ENCODE peak calls at places on chromosome 2, in ten cellular contexts. E, A, R, K, J, N, F, M, I and G are unnamed samples.

GRCh38 chr2:19189391-19189790 is 169.0 kb downstream of the OSR1 start:
- DNase-seq in F (no peak), A (no peak), N (no peak), R (no peak), J (no peak), M (no peak), E (no peak), K (no peak), I (no peak), G (no peak)

GRCh38 chr2:114022360-114023085 is 132.6 kb downstream of the ACTR3 start:
- DNase-seq in F (peak), I (peak), R (no peak), A (no peak), K (no peak), J (no peak), E (no peak), N (no peak), M (no peak), G (no peak)

GRCh38 chr2:160376576-160376975 is 117.0 kb downstream of the RBMS1 start:
- DNase-seq in R (no peak), N (no peak), I (no peak), K (no peak), F (peak), A (peak), E (no peak), M (no peak), J (no peak), G (no peak)

GRCh38 chr2:106144621-106145331 is 49.3 kb downstream of the UXS1 start:
- DNase-seq in M (no peak), A (no peak), J (no peak), F (no peak), K (no peak), E (no peak), I (no peak), N (no peak), R (no peak), G (no peak)

GRCh38 chr2:16640867-16641266 is 24.8 kb downstream of the CYRIA start:
- DNase-seq in A (no peak), M (no peak), N (no peak), R (no peak), K (no peak), F (no peak), I (no peak), E (no peak), J (no peak), G (no peak)

GRCh38 chr2:218022131-218022850 is 19.5 kb upstream of the TNS1 start:
- DNase-seq in I (no peak), M (no peak), N (no peak), F (no peak), A (peak), K (no peak), R (no peak), E (no peak), J (no peak), G (no peak)

GRCh38 chr2:62822549-62822948 is 117.0 kb downstream of the EHBP1 start:
- DNase-seq in A (no peak), M (no peak), K (no peak), R (no peak), E (no peak), J (no peak), I (no peak), F (peak), N (no peak), G (no peak)

GRCh38 chr2:190515687-190516086 is 18.8 kb downstream of the NEMP2 start:
- DNase-seq in E (no peak), K (no peak), F (no peak), R (no peak), A (no peak), J (no peak), I (no peak), M (no peak), N (no peak), G (no peak)

GRCh38 chr2:117858892-117859531 is 44.5 kb downstream of the DDX18 start:
- DNase-seq in N (no peak), I (no peak), E (no peak), R (no peak), K (no peak), A (peak), J (no peak), M (no peak), F (no peak), G (no peak)

GRCh38 chr2:29146197-29146596 is 31.0 kb downstream of the CLIP4 start:
- DNase-seq in A (no peak), J (no peak), R (no peak), F (no peak), E (no peak), I (no peak), M (no peak), K (no peak), N (no peak), G (no peak)

GRCh38 chr2:46873632-46874068 is 42.0 kb downstream of the MCFD2 start:
- DNase-seq in A (no peak), E (no peak), F (peak), J (peak), M (peak), N (no peak), R (no peak), K (peak), I (peak), G (no peak)

GRCh38 chr2:86333378-86333777 is 4.0 kb downstream of the REEP1 start:
- DNase-seq in I (no peak), E (no peak), K (no peak), N (no peak), J (no peak), R (no peak), M (no peak), A (no peak), F (no peak), G (no peak)

GRCh38 chr2:239977111-239977510 is 48.0 kb downstream of the NDUFA10 start:
- DNase-seq in E (no peak), K (no peak), M (no peak), R (no peak), A (no peak), J (no peak), N (no peak), I (no peak), F (no peak), G (no peak)

GRCh38 chr2:67260348-67261277 is 136.5 kb upstream of the ETAA1 start:
- DNase-seq in F (peak), I (peak), K (no peak), R (peak), E (no peak), M (no peak), A (no peak), J (no peak), N (peak), G (no peak)

GRCh38 chr2:10535703-10536102 is 87.6 kb upstream of the ODC1 start:
- DNase-seq in K (no peak), I (no peak), A (no peak), R (no peak), F (no peak), E (no peak), J (no peak), M (no peak), N (no peak), G (no peak)

GRCh38 chr2:234500394-234501006 is 3.6 kb upstream of the ARL4C start:
- DNase-seq in A (peak), M (peak), E (peak), J (peak), I (peak), N (peak), F (peak), R (peak), K (no peak), G (peak)

GRCh38 chr2:67649331-67650071 is 252.4 kb downstream of the ETAA1 start:
- DNase-seq in F (peak), E (no peak), R (no peak), I (no peak), K (no peak), J (no peak), A (no peak), M (no peak), N (peak), G (no peak)

GRCh38 chr2:101613073-101613704 is 84.3 kb upstream of the MAP4K4 start:
- DNase-seq in J (no peak), E (no peak), N (no peak), I (no peak), M (no peak), K (no peak), A (no peak), F (no peak), R (peak), G (no peak)

GRCh38 chr2:233131991-233132390 is 71.8 kb downstream of the INPP5D start:
- DNase-seq in I (no peak), F (peak), N (no peak), R (no peak), J (no peak), M (no peak), A (no peak), K (no peak), E (no peak), G (no peak)

GRCh38 chr2:236824836-236825235 is 255.2 kb downstream of the ACKR3 start:
- DNase-seq in I (no peak), M (no peak), N (peak), A (no peak), E (no peak), J (no peak), R (peak), K (no peak), F (no peak), G (no peak)

GRCh38 chr2:135030826-135031225 is 16.4 kb downstream of the MAP3K19 start:
- DNase-seq in K (no peak), M (no peak), J (peak), A (peak), F (peak), N (no peak), R (no peak), I (no peak), E (no peak), G (peak)